ENCODE peak calls at places on chromosomes 12 and 14, in eight cellular contexts. B, R, C, Z, A, U, O and W are unnamed samples.

GRCh38 chr14:78405071-78405856 is 235.1 kb downstream of the NRXN3 start:
- DNase-seq in B (peak; percentile 14), R (no peak), C (no peak), Z (no peak), A (no peak), U (no peak), O (no peak), W (peak; percentile 33)

GRCh38 chr12:115149279-115149678 is 465.3 kb upstream of the TBX3 start:
- DNase-seq in B (no peak), R (no peak), C (no peak), Z (no peak), A (no peak), U (no peak), O (no peak), W (no peak)

GRCh38 chr14:68753696-68754095 is 39.2 kb downstream of the ZFP36L1 start:
- DNase-seq in B (no peak), R (peak; percentile 30), C (no peak), Z (no peak), A (peak; percentile 20), U (no peak), O (no peak), W (no peak)

GRCh38 chr12:13024151-13024946 is 19.8 kb upstream of the FAM234B start:
- DNase-seq in B (no peak), R (peak; percentile 81), C (peak; percentile 68), Z (no peak), A (peak; percentile 71), U (no peak), O (no peak), W (peak; percentile 62)

GRCh38 chr14:26448181-26448855 is 149.5 kb downstream of the NOVA1 start:
- DNase-seq in B (no peak), R (no peak), C (no peak), Z (no peak), A (no peak), U (no peak), O (no peak), W (peak; percentile 74)

GRCh38 chr12:40104461-40105264 is 1.2 kb downstream of the SLC2A13 start:
- DNase-seq in B (peak; percentile 11), R (peak; percentile 3), C (no peak), Z (no peak), A (no peak), U (no peak), O (no peak), W (no peak)

GRCh38 chr12:120229583-120230325 is 28.8 kb upstream of the RPLP0 start:
- DNase-seq in B (no peak), R (peak; percentile 55), C (no peak), Z (no peak), A (peak; percentile 72), U (no peak), O (peak; percentile 72), W (peak; percentile 66)

GRCh38 chr12:29547844-29548243 is 50.4 kb upstream of the OVCH1 start:
- DNase-seq in B (no peak), R (no peak), C (no peak), Z (no peak), A (no peak), U (no peak), O (no peak), W (peak; percentile 98)

GRCh38 chr14:65604946-65605345 is 192.4 kb downstream of the FUT8 start:
- DNase-seq in B (no peak), R (no peak), C (no peak), Z (no peak), A (no peak), U (no peak), O (no peak), W (no peak)

GRCh38 chr14:29191092-29191491 is 424.5 kb downstream of the FOXG1 start:
- DNase-seq in B (peak; percentile 8), R (no peak), C (no peak), Z (no peak), A (no peak), U (no peak), O (no peak), W (no peak)

GRCh38 chr12:111379942-111380554 is 11.2 kb upstream of the PHETA1 start:
- DNase-seq in B (no peak), R (no peak), C (no peak), Z (no peak), A (no peak), U (no peak), O (no peak), W (no peak)

GRCh38 chr14:58923751-58924405 is 264.6 kb upstream of the DAAM1 start:
- DNase-seq in B (no peak), R (no peak), C (no peak), Z (no peak), A (no peak), U (no peak), O (no peak), W (no peak)

GRCh38 chr14:51999084-51999483 is 9.7 kb downstream of the RTRAF start:
- DNase-seq in B (no peak), R (peak; percentile 61), C (no peak), Z (no peak), A (peak; percentile 64), U (no peak), O (no peak), W (no peak)

GRCh38 chr12:48580831-48581230 is 11.0 kb upstream of the LALBA start:
- DNase-seq in B (peak; percentile 12), R (no peak), C (no peak), Z (no peak), A (no peak), U (no peak), O (no peak), W (no peak)